ENCODE peak calls at places on chromosomes 1 and 21, in ten cellular contexts. K is activated CD4-positive, alpha-beta T cell treated with anti-CD3 and anti-CD28 coated beads, Interleukin-2, amount 10 ng/mL, durations not matched to agents 7 days and 5 days; A is IMR-90; O is EH; T is dermis blood vessel endothelial cell; V is caudate nucleus; P is SW480; D is T-helper 9 cell; Q is HEK293T; Z is T-helper 2 cell treated with Interferon-gamma antibody and Interleukin-4, amounts not matched to agents 5 μg/mL and 100 μg/mL, for 36 hours. Y is an unnamed sample.

GRCh38 chr21:45640888-45641479 is 2.5 kb upstream of the PCBP3 start:
- DNase-seq in A (peak; percentile 18), Q (no peak), T (peak; percentile 32), Z (no peak), O (peak; percentile 59), P (peak; percentile 71), D (no peak), V (no peak), K (no peak), Y (no peak)

GRCh38 chr1:71015745-71016144 is 31.9 kb downstream of the PTGER3 start:
- DNase-seq in K (no peak), T (no peak), O (no peak), P (no peak), D (no peak), V (no peak), Z (no peak), Q (no peak), A (no peak), Y (no peak)

GRCh38 chr1:109687641-109688499 is at the start of gene GSTM1:
- DNase-seq in V (no peak), P (no peak), O (no peak), Q (no peak), Z (peak; percentile 88), K (peak; percentile 89), A (no peak), D (no peak), T (no peak), Y (no peak)

GRCh38 chr1:38833146-38833545 is 26.4 kb downstream of the RRAGC start:
- DNase-seq in P (no peak), V (no peak), Z (no peak), O (no peak), A (no peak), D (no peak), K (no peak), T (no peak), Q (no peak), Y (no peak)

GRCh38 chr1:30798389-30798951 is 40.9 kb upstream of the LAPTM5 start:
- DNase-seq in Q (no peak), A (no peak), V (no peak), D (no peak), K (no peak), Z (no peak), T (peak; percentile 22), P (no peak), O (no peak), Y (no peak)

GRCh38 chr1:3874736-3875135 is 17.5 kb downstream of the DFFB start:
- DNase-seq in K (no peak), Z (no peak), Q (no peak), P (no peak), V (no peak), A (no peak), D (no peak), O (no peak), T (no peak), Y (no peak)

GRCh38 chr1:214474467-214474866 is 76.9 kb downstream of the PTPN14 start:
- DNase-seq in A (no peak), T (no peak), V (no peak), Z (no peak), K (no peak), P (no peak), D (no peak), O (no peak), Q (no peak), Y (no peak)

GRCh38 chr21:27674037-27674436 is 707.1 kb upstream of the ADAMTS5 start:
- DNase-seq in Z (no peak), V (no peak), P (no peak), T (no peak), O (peak; percentile 83), Q (no peak), D (no peak), K (no peak), A (peak; percentile 88), Y (no peak)

GRCh38 chr1:236509647-236510401 is 14.0 kb upstream of the LGALS8 start:
- DNase-seq in Q (no peak), T (no peak), K (no peak), A (no peak), D (no peak), V (no peak), O (no peak), Z (no peak), P (no peak), Y (no peak)